ENCODE peak calls at places on chromosomes 13 and 19, in four cellular contexts. Y, Q, Z and G are unnamed samples.

GRCh38 chr19:56566904-56567273 is 379 bp upstream of the ZNF470 start:
- DNase-seq in Y (no peak), Q (no peak), Z (no peak), G (no peak)

GRCh38 chr13:113415032-113415431 is 38.3 kb downstream of the ADPRHL1 start:
- DNase-seq in Y (no peak), Q (no peak), Z (no peak), G (no peak)

GRCh38 chr19:46697142-46697960 is 19.6 kb downstream of the PRKD2 start:
- DNase-seq in Y (peak), Q (no peak), Z (no peak), G (peak)

GRCh38 chr13:83881917-83882625 is at the start of gene SLITRK1:
- DNase-seq in Y (peak), Q (peak), Z (no peak), G (no peak)

GRCh38 chr13:33280923-33281322 is 4.6 kb downstream of the STARD13 start:
- DNase-seq in Y (no peak), Q (no peak), Z (no peak), G (no peak)

GRCh38 chr19:3450796-3451411 is 29.4 kb downstream of the SMIM24 start:
- DNase-seq in Y (peak), Q (no peak), Z (peak), G (no peak)

GRCh38 chr13:113150545-113151365 is 7.7 kb upstream of the PROZ start:
- DNase-seq in Y (no peak), Q (no peak), Z (no peak), G (no peak)

GRCh38 chr13:65926750-65927171 is 1303.4 kb downstream of the PCDH9 start:
- DNase-seq in Y (peak), Q (no peak), Z (peak), G (peak)

GRCh38 chr13:74219571-74219970 is 85.4 kb upstream of the KLF12 start:
- DNase-seq in Y (no peak), Q (no peak), Z (no peak), G (no peak)

GRCh38 chr13:37168922-37169321 is 63.5 kb upstream of the CSNK1A1L start:
- DNase-seq in Y (no peak), Q (no peak), Z (no peak), G (no peak)

GRCh38 chr13:113796948-113797676 is 38.1 kb downstream of the TMEM255B start:
- DNase-seq in Y (no peak), Q (no peak), Z (no peak), G (no peak)

GRCh38 chr19:48135411-48135810 is 24.8 kb upstream of the PLA2G4C start:
- DNase-seq in Y (peak), Q (no peak), Z (no peak), G (no peak)

GRCh38 chr19:48308695-48309586 is 16.4 kb upstream of the EMP3 start:
- DNase-seq in Y (peak), Q (no peak), Z (peak), G (no peak)

GRCh38 chr13:75806101-75806500 is 170.0 kb downstream of the LMO7 start:
- DNase-seq in Y (no peak), Q (no peak), Z (no peak), G (no peak)

GRCh38 chr19:16328824-16329482 is 4.3 kb downstream of the KLF2 start:
- DNase-seq in Y (peak), Q (no peak), Z (no peak), G (no peak)

GRCh38 chr19:10191347-10191746 is 3.4 kb downstream of the DNMT1 start:
- DNase-seq in Y (no peak), Q (no peak), Z (peak), G (no peak)

GRCh38 chr13:98411617-98412310 is 165.1 kb downstream of the STK24 start:
- DNase-seq in Y (no peak), Q (no peak), Z (no peak), G (no peak)

GRCh38 chr19:17206736-17207581 is 8.2 kb upstream of the USE1 start:
- DNase-seq in Y (no peak), Q (no peak), Z (no peak), G (no peak)

GRCh38 chr13:81916471-81916870 is 1575.5 kb upstream of the SPRY2 start:
- DNase-seq in Y (no peak), Q (no peak), Z (no peak), G (no peak)

GRCh38 chr13:29165840-29166239 is 345.7 kb downstream of the MTUS2 start:
- DNase-seq in Y (no peak), Q (no peak), Z (no peak), G (no peak)

GRCh38 chr13:87810391-87810801 is 139.2 kb downstream of the SLITRK5 start:
- DNase-seq in Y (no peak), Q (no peak), Z (peak), G (no peak)

GRCh38 chr13:33206945-33207615 is 78.5 kb downstream of the STARD13 start:
- DNase-seq in Y (no peak), Q (no peak), Z (peak), G (no peak)

GRCh38 chr13:102172406-102172805 is 229.4 kb downstream of the FGF14 start:
- DNase-seq in Y (no peak), Q (no peak), Z (no peak), G (no peak)

GRCh38 chr19:3285647-3286176 is 61.3 kb downstream of the CELF5 start:
- DNase-seq in Y (no peak), Q (no peak), Z (peak), G (no peak)

GRCh38 chr13:37143901-37144300 is 38.4 kb upstream of the CSNK1A1L start:
- DNase-seq in Y (no peak), Q (no peak), Z (no peak), G (no peak)

GRCh38 chr13:49220035-49220855 is at the start of gene MLNR:
- DNase-seq in Y (peak), Q (no peak), Z (peak), G (no peak)

GRCh38 chr13:48533986-48534600 is 1.2 kb upstream of the RCBTB2 start:
- DNase-seq in Y (peak), Q (no peak), Z (no peak), G (no peak)

GRCh38 chr19:16303755-16304154 is 20.9 kb upstream of the KLF2 start:
- DNase-seq in Y (no peak), Q (no peak), Z (no peak), G (no peak)

GRCh38 chr19:4043966-4044365 is 22.7 kb downstream of the ZBTB7A start:
- DNase-seq in Y (no peak), Q (no peak), Z (no peak), G (no peak)

GRCh38 chr19:38114651-38115050 is 109.4 kb downstream of the DPF1 start:
- DNase-seq in Y (no peak), Q (no peak), Z (no peak), G (no peak)

GRCh38 chr13:26377038-26377437 is 123.1 kb downstream of the CDK8 start:
- DNase-seq in Y (peak), Q (no peak), Z (peak), G (peak)

GRCh38 chr19:7159105-7159933 is 89.8 kb downstream of the ZNF557 start:
- DNase-seq in Y (peak), Q (no peak), Z (no peak), G (no peak)

GRCh38 chr19:19185853-19186728 is 5.9 kb downstream of the BORCS8 start:
- DNase-seq in Y (peak), Q (no peak), Z (peak), G (peak)

GRCh38 chr19:13150919-13151604 is 851 bp downstream of the IER2 start:
- DNase-seq in Y (no peak), Q (no peak), Z (no peak), G (no peak)

GRCh38 chr19:58571575-58571947 is 1.6 kb downstream of the MZF1 start:
- DNase-seq in Y (no peak), Q (no peak), Z (no peak), G (no peak)

GRCh38 chr19:18167975-18168645 is 5.5 kb upstream of the IFI30 start:
- DNase-seq in Y (peak), Q (no peak), Z (no peak), G (no peak)

GRCh38 chr13:36131215-36131930 is at the start of gene DCLK1:
- DNase-seq in Y (no peak), Q (no peak), Z (no peak), G (no peak)

GRCh38 chr13:77883328-77883727 is 35.3 kb downstream of the EDNRB start:
- DNase-seq in Y (no peak), Q (no peak), Z (no peak), G (no peak)

DNA sequence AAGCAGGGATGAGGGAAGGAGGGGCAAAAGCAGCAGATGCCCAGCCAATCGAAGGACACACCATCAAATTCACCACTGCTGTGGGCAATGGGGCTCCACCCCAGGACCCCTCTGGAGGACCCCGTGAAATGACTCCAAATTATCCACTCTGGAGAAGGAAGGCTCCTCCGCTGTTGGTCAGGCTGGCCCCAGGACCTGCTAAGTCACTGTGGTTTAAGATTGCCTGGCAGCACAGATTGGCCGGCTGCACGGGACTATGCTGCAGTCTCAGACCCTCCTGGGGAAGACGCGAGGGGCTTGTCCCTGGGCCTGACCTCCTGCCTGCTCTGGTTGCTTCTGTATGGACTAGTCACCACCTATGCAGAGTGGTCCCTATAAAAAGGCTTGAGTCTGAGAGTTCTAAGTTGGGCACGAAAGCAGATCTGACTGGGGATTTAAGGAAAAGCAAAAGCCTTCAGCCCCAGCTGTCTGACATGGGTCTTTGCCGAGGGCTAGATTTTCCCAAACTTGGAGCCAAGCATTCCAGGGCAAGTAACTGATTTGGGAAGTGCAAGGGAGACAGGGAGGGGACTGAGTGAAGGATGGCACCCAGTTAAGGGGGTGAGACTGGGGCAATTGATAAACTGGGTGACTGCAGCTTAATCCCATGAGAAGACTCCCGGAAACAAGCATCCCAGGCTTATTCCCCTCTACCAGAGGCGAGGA is 91.7 kb downstream of the TSHZ3 start:
- DNase-seq in Y (no peak), Q (no peak), Z (no peak), G (no peak)
- TF ChIP-seq ZBTB33 in Y (no peak), Q (no peak), Z (no peak), G (no peak)

GRCh38 chr19:14381689-14382474 is 638 bp downstream of the ADGRE5 start:
- DNase-seq in Y (peak), Q (no peak), Z (no peak), G (no peak)
- TF ChIP-seq ZNF274 in Y (no peak), Q (no peak), Z (no peak), G (no peak)

GRCh38 chr19:5321851-5322681 is 18.5 kb downstream of the PTPRS start:
- DNase-seq in Y (peak), Q (peak), Z (no peak), G (no peak)
- TF ChIP-seq POLR2A in Y (no peak), Q (peak), Z (no peak), G (no peak)

DNA sequence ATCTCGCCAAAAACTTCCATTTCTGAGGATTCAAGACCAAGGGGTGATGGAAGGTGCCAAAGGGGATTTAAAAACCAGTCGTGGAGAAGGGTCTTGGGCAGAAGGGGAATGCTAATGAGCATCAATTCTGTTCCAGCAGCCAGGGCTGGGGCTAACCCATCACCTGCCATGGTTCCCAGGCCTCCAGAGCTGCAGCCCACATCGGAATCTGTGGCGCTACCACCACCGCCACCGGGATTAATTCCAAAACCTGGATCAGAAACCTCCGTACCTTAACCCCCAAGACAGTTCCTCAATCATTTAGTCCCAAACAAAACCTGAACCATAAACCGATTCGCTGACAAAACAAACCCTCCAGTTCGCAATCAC is 591 bp downstream of the ZNF615 start:
- DNase-seq in Y (no peak), Q (no peak), Z (no peak), G (no peak)
- TF ChIP-seq ZBTB33 in Y (peak), Q (no peak), Z (no peak), G (no peak)

GRCh38 chr19:33470040-33470330 is 51.6 kb downstream of the PEPD start:
- DNase-seq in Y (no peak), Q (no peak), Z (no peak), G (no peak)
- TF ChIP-seq ZNF274 in Y (no peak), Q (no peak), Z (no peak), G (no peak)

GRCh38 chr19:8722032-8722431 is 598 bp downstream of the OR2Z1 start:
- DNase-seq in Y (no peak), Q (no peak), Z (no peak), G (no peak)
- TF ChIP-seq POLR2A in Y (no peak), Q (no peak), Z (no peak), G (no peak)

DNA sequence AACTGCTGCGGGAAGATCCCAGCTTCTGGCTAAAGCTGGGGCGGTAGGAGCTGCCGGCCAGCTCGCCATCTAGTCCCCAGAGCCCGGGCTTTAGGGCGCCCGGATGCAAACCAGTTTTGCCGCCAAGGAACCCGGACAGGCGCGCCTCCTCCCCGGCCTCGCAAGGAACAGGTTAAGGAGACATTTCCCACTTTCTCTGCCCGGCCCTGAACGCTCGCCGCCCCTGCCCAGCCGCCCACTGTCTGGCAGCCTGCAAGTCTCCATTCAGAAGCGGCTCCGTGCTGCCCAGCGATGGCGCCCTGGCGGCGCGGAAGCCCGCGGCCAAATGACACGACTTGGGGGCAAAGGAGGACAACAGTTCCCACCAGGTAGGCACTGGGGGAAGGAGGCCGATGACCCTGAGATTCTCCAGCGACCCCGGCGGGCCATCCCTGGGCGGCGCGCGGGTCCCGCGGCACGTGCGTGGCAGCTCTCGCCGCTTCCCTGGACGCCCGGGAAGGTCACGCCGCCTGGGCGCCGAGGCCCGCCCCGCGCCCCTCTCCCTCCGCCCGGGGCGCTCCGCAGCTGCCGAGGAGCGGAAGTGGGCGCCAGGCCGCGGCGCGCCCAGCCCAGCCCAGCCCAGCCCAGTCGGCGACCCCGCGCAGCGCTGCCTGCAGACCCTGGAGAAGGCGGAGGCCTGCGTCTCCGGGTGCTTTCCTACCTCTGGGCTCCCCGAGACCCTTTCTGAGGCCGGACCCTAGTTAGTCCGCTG is 42.2 kb upstream of the HNRNPA1L2 start:
- DNase-seq in Y (no peak), Q (no peak), Z (no peak), G (no peak)
- TF ChIP-seq ZBTB33 in Y (no peak), Q (no peak), Z (no peak), G (no peak)

GRCh38 chr13:44272692-44273091 is 100.9 kb upstream of the SERP2 start:
- DNase-seq in Y (peak), Q (no peak), Z (no peak), G (no peak)

GRCh38 chr13:44274838-44275237 is 98.8 kb upstream of the SERP2 start:
- DNase-seq in Y (no peak), Q (no peak), Z (no peak), G (no peak)

GRCh38 chr13:44276061-44276460 is 97.6 kb upstream of the SERP2 start:
- DNase-seq in Y (no peak), Q (no peak), Z (no peak), G (no peak)

GRCh38 chr13:44273216-44273615 is 100.4 kb upstream of the SERP2 start:
- DNase-seq in Y (no peak), Q (no peak), Z (no peak), G (no peak)

DNA sequence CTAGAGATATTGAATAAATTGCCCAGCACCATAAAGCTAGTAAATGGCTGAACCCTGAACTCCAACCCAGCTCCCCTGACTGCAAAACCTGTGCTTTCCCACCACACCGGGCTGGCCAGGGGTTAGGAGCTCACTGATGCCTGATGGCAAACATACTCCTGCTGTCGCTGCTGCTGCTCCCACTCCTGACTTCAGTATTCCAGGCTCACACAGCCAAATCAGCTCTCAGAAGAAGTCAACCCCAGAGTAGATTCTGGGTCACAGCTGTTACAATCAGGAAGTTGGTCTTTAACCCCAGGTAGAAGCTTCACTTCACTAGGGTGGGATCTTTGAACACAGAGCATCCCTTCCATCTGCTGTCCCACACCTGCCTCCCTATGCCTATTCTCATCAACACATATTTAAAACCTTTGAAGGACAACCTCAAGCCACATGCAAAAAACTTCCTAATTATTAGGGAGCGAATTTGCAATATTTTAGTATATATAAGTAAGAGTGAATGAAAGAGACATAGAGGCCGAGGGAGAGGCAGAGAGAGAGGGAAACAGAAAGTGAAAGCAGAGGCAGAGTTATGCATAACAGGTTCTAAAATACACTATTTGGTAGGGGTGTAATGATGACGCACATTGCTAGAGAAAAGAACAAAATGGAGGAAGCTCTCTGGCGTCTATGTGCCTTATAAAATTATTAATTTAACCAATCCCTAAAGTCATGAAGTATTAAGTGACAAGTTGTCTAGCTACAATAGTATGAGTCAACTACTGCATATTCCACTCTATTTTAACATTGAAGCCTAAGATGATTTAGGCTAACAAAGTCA is 99.4 kb upstream of the SERP2 start:
- DNase-seq in Y (no peak), Q (no peak), Z (no peak), G (no peak)
- TF ChIP-seq ZNF274 in Y (no peak), Q (no peak), Z (no peak), G (no peak)

DNA sequence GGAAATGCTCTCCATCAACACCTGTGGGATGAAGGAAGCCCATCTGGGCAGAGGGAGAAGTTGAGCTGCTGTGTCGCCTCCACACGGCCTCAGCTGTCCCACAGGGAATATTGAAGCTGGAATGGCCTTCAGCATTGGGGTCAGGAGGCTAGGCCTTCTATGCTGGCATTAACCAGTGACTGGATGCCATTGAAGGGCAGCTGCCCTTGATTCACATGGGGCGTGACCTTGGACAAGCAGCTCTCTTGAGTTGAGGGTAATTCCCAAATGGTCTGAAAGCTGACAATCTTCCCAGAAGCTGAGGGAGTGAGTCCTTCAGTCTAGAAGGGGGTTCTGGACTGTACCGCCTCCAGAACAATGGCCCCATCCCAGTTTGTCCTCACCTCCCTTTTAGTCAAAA is 6.7 kb downstream of the BCL3 start:
- DNase-seq in Y (no peak), Q (no peak), Z (no peak), G (no peak)
- TF ChIP-seq POLR2A in Y (no peak), Q (no peak), Z (no peak), G (no peak)